ENCODE peak calls at places on chromosome 11, in seven cellular contexts. S is CD4-positive, CD25-positive, alpha-beta regulatory T cell; G is mammary epithelial cell; R is NT2/D1; J is right cardiac atrium; E is neural progenitor cell; Z is pancreas. O is an unnamed sample.

GRCh38 chr11:86802601-86803051 is 2.3 kb downstream of the PRSS23 start:
- DNase-seq in S (peak; percentile 43), G (peak; percentile 78), R (peak; percentile 33), J (no peak), E (peak; percentile 77), Z (peak; percentile 35), O (no peak)

GRCh38 chr11:123561046-123561781 is 93.2 kb downstream of the SCN3B start:
- DNase-seq in S (no peak), G (no peak), R (no peak), J (no peak), E (peak; percentile 58), Z (peak; percentile 44), O (no peak)

GRCh38 chr11:43393765-43394355 is 35.1 kb downstream of the TTC17 start:
- DNase-seq in S (no peak), G (no peak), R (no peak), J (peak; percentile 74), E (no peak), Z (peak; percentile 55), O (no peak)

GRCh38 chr11:65855927-65856363 is 2.0 kb downstream of the CFL1 start:
- DNase-seq in S (no peak), G (no peak), R (no peak), J (peak; percentile 15), E (peak; percentile 8), Z (no peak), O (no peak)

GRCh38 chr11:84594602-84595001 is 1032.5 kb downstream of the DLG2 start:
- DNase-seq in S (no peak), G (no peak), R (no peak), J (no peak), E (no peak), Z (no peak), O (no peak)

GRCh38 chr11:42631223-42631843 is 680.5 kb upstream of the API5 start:
- DNase-seq in S (no peak), G (peak; percentile 66), R (peak; percentile 20), J (no peak), E (peak; percentile 34), Z (no peak), O (no peak)

GRCh38 chr11:73227571-73228211 is 9.6 kb downstream of the P2RY2 start:
- DNase-seq in S (no peak), G (peak; percentile 81), R (no peak), J (no peak), E (no peak), Z (peak; percentile 82), O (no peak)

GRCh38 chr11:62999649-63000048 is 14.9 kb upstream of the SLC22A6 start:
- DNase-seq in S (no peak), G (peak; percentile 33), R (no peak), J (no peak), E (no peak), Z (peak; percentile 60), O (no peak)

GRCh38 chr11:66322732-66323427 is 6.0 kb upstream of the CD248 start:
- DNase-seq in S (no peak), G (no peak), R (no peak), J (peak; percentile 88), E (no peak), Z (no peak), O (no peak)

GRCh38 chr11:33930317-33931021 is 38.6 kb upstream of the LMO2 start:
- DNase-seq in S (peak; percentile 2), G (no peak), R (no peak), J (no peak), E (peak; percentile 18), Z (no peak), O (no peak)

GRCh38 chr11:132898021-132898420 is 634.3 kb downstream of the OPCML start:
- DNase-seq in S (no peak), G (peak; percentile 35), R (no peak), J (no peak), E (no peak), Z (no peak), O (no peak)

GRCh38 chr11:118918686-118919280 is 6.9 kb downstream of the BCL9L start:
- DNase-seq in S (peak; percentile 49), G (no peak), R (no peak), J (no peak), E (no peak), Z (no peak), O (no peak)

GRCh38 chr11:27558401-27558800 is 51.8 kb upstream of the LIN7C start:
- DNase-seq in S (no peak), G (no peak), R (no peak), J (no peak), E (no peak), Z (no peak), O (no peak)

GRCh38 chr11:68569357-68569756 is 108.8 kb downstream of the PPP6R3 start:
- DNase-seq in S (peak; percentile 61), G (peak; percentile 34), R (no peak), J (no peak), E (no peak), Z (no peak), O (no peak)

GRCh38 chr11:95322546-95322945 is 91.5 kb upstream of the SESN3 start:
- DNase-seq in S (no peak), G (peak; percentile 69), R (no peak), J (no peak), E (no peak), Z (no peak), O (no peak)

GRCh38 chr11:26244207-26244606 is 87.7 kb upstream of the ANO3 start:
- DNase-seq in S (no peak), G (peak; percentile 9), R (no peak), J (no peak), E (no peak), Z (no peak), O (no peak)

GRCh38 chr11:12964650-12965049 is 44.5 kb upstream of the RASSF10 start:
- DNase-seq in S (no peak), G (no peak), R (no peak), J (no peak), E (no peak), Z (no peak), O (no peak)

GRCh38 chr11:119340335-119341221 is at the start of gene C1QTNF5:
- DNase-seq in S (no peak), G (no peak), R (no peak), J (peak; percentile 91), E (peak; percentile 66), Z (peak; percentile 67), O (no peak)

GRCh38 chr11:92596596-92597317 is 372.1 kb downstream of the FAT3 start:
- DNase-seq in S (no peak), G (peak; percentile 68), R (no peak), J (no peak), E (no peak), Z (no peak), O (no peak)

GRCh38 chr11:68929706-68930605 is 26.3 kb downstream of the IGHMBP2 start:
- DNase-seq in S (no peak), G (no peak), R (no peak), J (no peak), E (no peak), Z (no peak), O (no peak)

GRCh38 chr11:46330154-46330886 is 16.9 kb upstream of the DGKZ start:
- DNase-seq in S (no peak), G (no peak), R (no peak), J (no peak), E (peak; percentile 43), Z (no peak), O (no peak)

GRCh38 chr11:46327829-46328228 is 19.4 kb upstream of the DGKZ start:
- DNase-seq in S (no peak), G (no peak), R (no peak), J (no peak), E (no peak), Z (no peak), O (no peak)

GRCh38 chr11:46322759-46323158 is 24.5 kb upstream of the DGKZ start:
- DNase-seq in S (no peak), G (no peak), R (no peak), J (no peak), E (peak; percentile 27), Z (peak; percentile 56), O (no peak)

GRCh38 chr11:46330887-46331652 is 16.2 kb upstream of the DGKZ start:
- DNase-seq in S (peak; percentile 79), G (no peak), R (no peak), J (no peak), E (no peak), Z (no peak), O (no peak)

DNA sequence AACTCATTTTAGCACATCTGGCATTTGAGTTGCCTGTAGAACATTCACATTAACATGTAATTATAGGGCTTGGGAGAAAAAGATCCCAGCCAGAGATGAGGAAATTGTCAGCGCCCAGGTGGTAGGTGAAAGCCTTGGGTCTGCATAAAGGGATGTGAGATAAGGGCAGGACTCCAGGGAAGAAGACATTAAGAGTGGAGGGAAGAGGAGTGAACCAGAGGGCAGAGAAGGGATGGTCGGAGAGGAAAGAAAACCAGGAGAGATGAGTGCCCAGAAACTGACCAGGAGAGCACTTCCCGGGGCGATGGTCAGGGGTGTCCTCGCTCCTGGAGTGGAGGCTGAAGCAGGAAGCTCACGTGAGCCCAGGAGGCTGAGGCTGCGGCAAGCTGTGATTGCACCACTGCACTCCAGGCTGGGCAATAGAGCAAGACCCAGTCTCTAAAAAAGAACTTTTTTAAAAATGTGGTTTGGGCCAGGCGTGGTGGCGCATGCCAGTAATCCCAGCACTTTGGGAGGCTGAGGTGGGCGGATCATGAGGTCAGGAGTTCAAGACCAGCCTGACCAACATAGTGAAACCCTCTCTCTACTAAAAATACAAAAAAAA is 20.3 kb upstream of the DGKZ start:
- DNase-seq in S (no peak), G (no peak), R (no peak), J (no peak), E (no peak), Z (no peak), O (no peak)
- H3K27me3 ChIP-seq in S (no peaks in the 10 kb centered on the region), G (peaks cover 10% of the 10 kb centered on the region), R (peaks cover 28% of the 10 kb centered on the region), J (no peaks in the 10 kb centered on the region), E (peaks cover 8% of the 10 kb centered on the region), Z (no peaks in the 10 kb centered on the region), O (peaks cover 9% of the 10 kb centered on the region)

DNA sequence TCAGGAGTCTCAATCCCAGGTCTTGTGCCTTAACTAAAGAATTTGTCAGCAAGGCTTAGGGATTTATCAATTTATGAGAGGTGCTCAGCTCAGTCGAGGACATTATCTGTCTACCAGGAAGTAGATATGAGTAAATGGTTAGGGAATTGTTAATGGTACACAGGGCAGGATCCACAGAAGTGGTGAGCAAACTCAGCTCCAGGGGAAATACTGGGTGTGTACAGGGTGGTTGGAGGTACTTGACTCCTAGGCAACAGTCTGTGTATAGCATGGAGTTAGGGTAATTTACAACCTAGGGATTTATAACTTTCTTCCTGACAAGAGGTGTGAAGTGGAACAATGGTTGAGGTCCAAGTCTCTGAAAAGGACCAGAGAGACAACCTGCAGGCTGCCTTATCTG is 123.4 kb upstream of the OR9Q1 start:
- DNase-seq in S (no peak), G (peak; percentile 80), R (no peak), J (no peak), E (no peak), Z (no peak), O (no peak)
- H3K27me3 ChIP-seq in S (no peaks in the 10 kb centered on the region), G (no peaks in the 10 kb centered on the region), R (no peaks in the 10 kb centered on the region), J (no peaks in the 10 kb centered on the region), E (no peaks in the 10 kb centered on the region), Z (no peaks in the 10 kb centered on the region), O (no peaks in the 10 kb centered on the region)

DNA sequence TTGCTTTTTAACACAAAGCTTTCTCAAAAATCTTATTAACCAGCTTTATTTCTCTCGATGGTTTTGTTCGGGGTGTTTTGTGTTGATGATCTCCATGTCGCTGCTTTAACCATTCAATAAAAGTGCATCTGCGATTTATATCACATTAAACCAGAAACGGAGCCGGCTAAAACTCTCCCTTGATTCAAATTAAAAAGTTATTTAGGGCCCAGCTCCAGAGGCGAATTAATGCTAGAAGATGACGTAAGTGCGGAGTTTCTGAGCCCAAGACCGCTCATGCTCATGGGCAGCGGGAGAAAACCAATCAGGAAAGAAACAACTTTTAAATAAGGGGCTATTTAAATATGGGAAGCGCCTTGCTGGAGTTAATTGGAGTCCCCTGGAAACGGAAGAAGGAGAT is 1.6 kb upstream of the DBX1 start:
- DNase-seq in S (no peak), G (no peak), R (no peak), J (no peak), E (peak; percentile 29), Z (no peak), O (no peak)
- H3K27me3 ChIP-seq in S (peaks cover 50% of the 10 kb centered on the region), G (peaks cover 79% of the 10 kb centered on the region), R (peaks cover 95% of the 10 kb centered on the region), J (peaks cover 5% of the 10 kb centered on the region), E (peaks cover 87% of the 10 kb centered on the region), Z (peaks cover 88% of the 10 kb centered on the region), O (peaks cover 91% of the 10 kb centered on the region)

GRCh38 chr11:70075836-70076235 is 2.3 kb upstream of the ANO1 start:
- DNase-seq in S (no peak), G (no peak), R (no peak), J (no peak), E (no peak), Z (no peak), O (no peak)
- H3K27me3 ChIP-seq in S (peaks cover 4% of the 10 kb centered on the region), G (no peaks in the 10 kb centered on the region), R (peaks cover 62% of the 10 kb centered on the region), J (no peaks in the 10 kb centered on the region), E (peaks cover 95% of the 10 kb centered on the region), Z (no peaks in the 10 kb centered on the region), O (peaks cover 31% of the 10 kb centered on the region)

O was measured in iPS DF 6.9.